ENCODE peak calls at places on chromosome 20, in seven cellular contexts. K, A, G, H, J, U and S are unnamed samples.

GRCh38 chr20:57220187-57221165 is 46.0 kb downstream of the BMP7 start:
- DNase-seq in K (no peak), A (no peak), G (no peak), H (no peak), J (no peak), U (no peak), S (no peak)

GRCh38 chr20:57040461-57040860 is 226.0 kb downstream of the BMP7 start:
- DNase-seq in K (no peak), A (no peak), G (no peak), H (no peak), J (no peak), U (no peak), S (no peak)

GRCh38 chr20:19784511-19785172 is 26.6 kb downstream of the RIN2 start:
- DNase-seq in K (peak; percentile 89), A (peak; percentile 51), G (peak; percentile 96), H (peak; percentile 53), J (peak; percentile 59), U (peak; percentile 81), S (peak; percentile 86)

GRCh38 chr20:14716251-14716650 is 378.8 kb upstream of the FLRT3 start:
- DNase-seq in K (peak; percentile 67), A (no peak), G (no peak), H (no peak), J (no peak), U (peak; percentile 92), S (no peak)

GRCh38 chr20:19889011-19889953 is 127.9 kb upstream of the NAA20 start:
- DNase-seq in K (peak; percentile 7), A (peak; percentile 51), G (peak; percentile 52), H (peak; percentile 56), J (no peak), U (no peak), S (peak; percentile 38)

GRCh38 chr20:32583581-32584045 is 1.5 kb downstream of the NOL4L start:
- DNase-seq in K (peak; percentile 55), A (no peak), G (no peak), H (no peak), J (peak; percentile 28), U (peak; percentile 66), S (no peak)

GRCh38 chr20:21006611-21007010 is 99.5 kb downstream of the LINC00237 start:
- DNase-seq in K (no peak), A (no peak), G (no peak), H (no peak), J (no peak), U (no peak), S (no peak)

GRCh38 chr20:52192296-52193007 is 873 bp upstream of the ZFP64 start:
- DNase-seq in K (no peak), A (peak; percentile 39), G (peak; percentile 64), H (peak; percentile 45), J (peak; percentile 59), U (peak; percentile 78), S (peak; percentile 50)

GRCh38 chr20:728022-728944 is 40.0 kb downstream of the SLC52A3 start:
- DNase-seq in K (peak; percentile 92), A (peak; percentile 42), G (peak; percentile 65), H (peak; percentile 59), J (peak; percentile 7), U (peak; percentile 94), S (peak; percentile 53)

GRCh38 chr20:35014537-35014936 is 58.9 kb downstream of the MYH7B start:
- DNase-seq in K (no peak), A (no peak), G (no peak), H (no peak), J (no peak), U (no peak), S (no peak)

GRCh38 chr20:49435639-49436038 is 46.8 kb downstream of the KCNB1 start:
- DNase-seq in K (no peak), A (no peak), G (peak; percentile 53), H (no peak), J (no peak), U (no peak), S (no peak)

GRCh38 chr20:10090588-10091166 is 55.9 kb downstream of the ANKEF1 start:
- DNase-seq in K (peak; percentile 84), A (peak; percentile 53), G (peak; percentile 81), H (no peak), J (peak; percentile 49), U (peak; percentile 75), S (peak; percentile 64)

GRCh38 chr20:58037631-58038030 is 190.8 kb downstream of the ANKRD60 start:
- DNase-seq in K (no peak), A (no peak), G (no peak), H (no peak), J (no peak), U (no peak), S (no peak)

GRCh38 chr20:22088882-22089281 is 383.4 kb downstream of the PAX1 start:
- DNase-seq in K (no peak), A (no peak), G (no peak), H (no peak), J (no peak), U (no peak), S (no peak)

GRCh38 chr20:35490736-35491181 is 35.4 kb downstream of the CEP250 start:
- DNase-seq in K (no peak), A (no peak), G (no peak), H (no peak), J (peak; percentile 88), U (no peak), S (no peak)

GRCh38 chr20:58213112-58213511 is 15.3 kb downstream of the ANKRD60 start:
- DNase-seq in K (no peak), A (no peak), G (peak; percentile 34), H (no peak), J (no peak), U (peak; percentile 34), S (no peak)

GRCh38 chr20:1107176-1107575 is 11.2 kb upstream of the PSMF1 start:
- DNase-seq in K (no peak), A (no peak), G (no peak), H (no peak), J (no peak), U (no peak), S (no peak)

GRCh38 chr20:29689411-29690225 is 1567.8 kb upstream of the DEFB115 start:
- DNase-seq in K (no peak), A (peak; percentile 8), G (peak; percentile 9), H (peak; percentile 28), J (no peak), U (no peak), S (no peak)

GRCh38 chr20:33850159-33850558 is 39.0 kb downstream of the CHMP4B start:
- DNase-seq in K (no peak), A (no peak), G (peak; percentile 17), H (no peak), J (no peak), U (no peak), S (no peak)

GRCh38 chr20:305745-306144 is 8.4 kb downstream of the ZCCHC3 start:
- DNase-seq in K (no peak), A (no peak), G (no peak), H (no peak), J (no peak), U (no peak), S (no peak)

GRCh38 chr20:57397693-57398108 is 6.5 kb downstream of the RBM38 start:
- DNase-seq in K (no peak), A (no peak), G (no peak), H (peak; percentile 12), J (peak; percentile 61), U (no peak), S (no peak)

GRCh38 chr20:44038681-44039123 is 124.0 kb downstream of the TOX2 start:
- DNase-seq in K (no peak), A (no peak), G (no peak), H (no peak), J (no peak), U (no peak), S (no peak)

GRCh38 chr20:58384821-58385220 is 4.2 kb upstream of the VAPB start:
- DNase-seq in K (no peak), A (no peak), G (no peak), H (no peak), J (no peak), U (no peak), S (no peak)

GRCh38 chr20:55160996-55161395 is 685.6 kb downstream of the DOK5 start:
- DNase-seq in K (no peak), A (no peak), G (peak; percentile 48), H (no peak), J (no peak), U (no peak), S (peak; percentile 53)

GRCh38 chr20:53778041-53778516 is 184.4 kb upstream of the ZNF217 start:
- DNase-seq in K (no peak), A (no peak), G (no peak), H (peak; percentile 19), J (no peak), U (no peak), S (no peak)

GRCh38 chr20:53959849-53960585 is 110.4 kb downstream of the BCAS1 start:
- DNase-seq in K (no peak), A (no peak), G (peak; percentile 27), H (peak; percentile 20), J (no peak), U (no peak), S (no peak)

GRCh38 chr20:1224205-1224604 is 1.6 kb upstream of the RAD21L1 start:
- DNase-seq in K (no peak), A (no peak), G (no peak), H (no peak), J (no peak), U (no peak), S (no peak)

GRCh38 chr20:791056-791455 is 22.8 kb upstream of the SLC52A3 start:
- DNase-seq in K (peak; percentile 55), A (no peak), G (no peak), H (no peak), J (no peak), U (no peak), S (no peak)

GRCh38 chr20:46689082-46689753 is at the start of gene TP53RK:
- DNase-seq in K (peak; percentile 100), A (peak; percentile 98), G (peak; percentile 100), H (peak; percentile 99), J (peak; percentile 98), U (peak; percentile 100), S (peak; percentile 100)
- TF ChIP-seq CTCF in K (no peak), A (no peak), G (no peak), H (peak; percentile 66), J (peak; percentile 20), U (peak; percentile 45), S (no peak)

GRCh38 chr20:41150664-41151063 is 13.3 kb downstream of the PLCG1 start:
- DNase-seq in K (no peak), A (no peak), G (no peak), H (no peak), J (no peak), U (no peak), S (no peak)
- H3K27ac ChIP-seq in K (no peak overlapping the region), A (no peak overlapping the region), G (no peak overlapping the region), H (peak overlapping the region; percentile 99), J (no peak overlapping the region), U (no peak overlapping the region), S (peak overlapping the region; percentile 24)

DNA sequence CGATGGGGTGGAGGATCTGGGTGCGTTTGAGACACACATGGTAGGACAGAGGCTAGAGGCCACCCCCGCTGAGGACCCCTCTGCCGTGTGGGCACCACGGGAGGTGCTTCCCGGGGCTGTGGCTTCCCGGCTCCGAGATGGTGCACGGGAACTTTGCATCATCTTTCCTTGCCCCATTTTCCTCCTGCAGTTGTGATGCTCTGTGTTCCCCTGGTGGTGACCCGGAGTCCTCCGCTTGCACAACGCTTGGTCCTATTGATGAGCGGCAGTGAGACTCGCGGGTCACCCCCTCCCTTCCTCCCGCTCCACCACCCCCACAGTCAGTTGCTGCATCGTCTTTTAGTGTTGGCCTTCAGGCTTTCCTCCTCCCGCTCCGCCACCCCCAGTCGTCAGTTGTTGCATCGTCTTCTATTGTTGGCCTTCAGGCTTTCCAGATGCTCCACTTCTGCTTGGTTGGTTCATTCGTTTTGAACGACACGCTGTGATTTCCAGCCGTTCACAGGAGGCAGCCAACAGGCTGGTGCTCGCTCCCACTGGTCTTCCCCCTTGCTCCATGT is 37.3 kb downstream of the PYGB start:
- DNase-seq in K (peak; percentile 59), A (peak; percentile 5), G (no peak), H (peak; percentile 4), J (no peak), U (no peak), S (no peak)
- TF ChIP-seq CTCF in K (peak; percentile 21), A (no peak), G (peak; percentile 25), H (no peak), J (peak; percentile 19), U (no peak), S (no peak)

GRCh38 chr20:16313917-16314316 is 259.3 kb downstream of the KIF16B start:
- DNase-seq in K (no peak), A (no peak), G (no peak), H (no peak), J (no peak), U (no peak), S (no peak)
- H3K27ac ChIP-seq in K (no peak overlapping the region), A (no peak overlapping the region), G (no peak overlapping the region), H (no peak overlapping the region), J (no peak overlapping the region), U (no peak overlapping the region), S (no peak overlapping the region)